ENCODE peak calls at places on chromosomes 4 and X, in nine cellular contexts. Z is HEK293T; D is Right ventricle myocardium inferior; F is sciatic nerve; W is choroid plexus epithelial cell; L is AG08396; I is islet precursor cell; O is ureter; V is stimulated activated CD8-positive, alpha-beta memory T cell treated with anti-CD3 and anti-CD28 coated beads, Interleukin-12 subunit alpha, Interleukin-12 subunit beta, amount 100 ng/mL, for 1 hour. C is an unnamed sample.

GRCh38 chrX:75989806-75990590 is 182.9 kb upstream of the PBDC1 start:
- DNase-seq in Z (no peak), D (no peak), F (no peak), W (no peak), L (no peak), I (no peak), O (no peak), V (no peak), C (no peak)

GRCh38 chrX:131763674-131764073 is 219.8 kb downstream of the OR13H1 start:
- DNase-seq in Z (peak; percentile 58), D (no peak), F (peak; percentile 86), W (no peak), L (peak; percentile 25), I (no peak), O (peak; percentile 92), V (no peak), C (peak; percentile 92)

GRCh38 chr4:20992002-20992401 is 291.7 kb downstream of the PACRGL start:
- DNase-seq in Z (no peak), D (no peak), F (no peak), W (no peak), L (no peak), I (no peak), O (no peak), V (no peak), C (no peak)

GRCh38 chr4:29722253-29722652 is 997.9 kb upstream of the PCDH7 start:
- DNase-seq in Z (no peak), D (no peak), F (no peak), W (no peak), L (no peak), I (no peak), O (no peak), V (no peak), C (no peak)

GRCh38 chrX:150036181-150036580 is 97.9 kb upstream of the EOLA2 start:
- DNase-seq in Z (no peak), D (no peak), F (no peak), W (no peak), L (peak; percentile 24), I (no peak), O (no peak), V (no peak), C (peak; percentile 49)

GRCh38 chr4:139530833-139531427 is 25.1 kb downstream of the SETD7 start:
- DNase-seq in Z (peak; percentile 79), D (no peak), F (peak; percentile 71), W (peak; percentile 63), L (peak; percentile 64), I (peak; percentile 71), O (peak; percentile 71), V (peak; percentile 30), C (peak; percentile 65)

GRCh38 chr4:41532880-41533279 is 5.1 kb upstream of the LIMCH1 start:
- DNase-seq in Z (no peak), D (no peak), F (no peak), W (no peak), L (no peak), I (no peak), O (no peak), V (no peak), C (no peak)

GRCh38 chrX:3811331-3812311 is 98.2 kb upstream of the PRKX start:
- DNase-seq in Z (peak; percentile 42), D (no peak), F (no peak), W (peak; percentile 69), L (peak; percentile 19), I (no peak), O (peak; percentile 50), V (no peak), C (peak; percentile 22)